ENCODE peak calls at places on chromosome 11, in ten cellular contexts. W is tibial nerve; U is stimulated activated CD8-positive, alpha-beta memory T cell treated with anti-CD3 and anti-CD28 coated beads, Interleukin-12 subunit alpha, Interleukin-12 subunit beta, amount 100 ng/mL, for 1 hour; V is effector memory CD4-positive, alpha-beta T cell; B is EH; E is Daoy; A is amygdala; P is stimulated activated CD4-positive, alpha-beta T cell treated with anti-CD3 and anti-CD28 coated beads, Interleukin-2, amount 100 ng/mL, for 48 hours; S is iPS-NIHi11; T is T-cell. F is an unnamed sample.

GRCh38 chr11:116421529-116422185 is 351.1 kb downstream of the BUD13 start:
- DNase-seq in W (no peak), U (no peak), V (no peak), B (no peak), E (no peak), A (no peak), P (no peak), S (no peak), T (no peak), F (no peak)

GRCh38 chr11:112177610-112178009 is 2.3 kb downstream of the BCO2 start:
- DNase-seq in W (no peak), U (no peak), V (no peak), B (no peak), E (no peak), A (no peak), P (no peak), S (no peak), T (no peak), F (no peak)

GRCh38 chr11:61474234-61474633 is 34.3 kb upstream of the LRRC10B start:
- DNase-seq in W (peak), U (no peak), V (no peak), B (no peak), E (no peak), A (no peak), P (no peak), S (no peak), T (no peak), F (no peak)

GRCh38 chr11:103907548-103908455 is 128.6 kb upstream of the DDI1 start:
- DNase-seq in W (no peak), U (no peak), V (no peak), B (peak), E (no peak), A (no peak), P (no peak), S (no peak), T (no peak), F (no peak)

GRCh38 chr11:35305670-35306382 is 113.5 kb downstream of the SLC1A2 start:
- DNase-seq in W (no peak), U (peak), V (peak), B (peak), E (peak), A (no peak), P (no peak), S (peak), T (peak), F (no peak)

GRCh38 chr11:11624926-11625325 is 3.1 kb upstream of the GALNT18 start:
- DNase-seq in W (no peak), U (no peak), V (no peak), B (no peak), E (no peak), A (no peak), P (no peak), S (no peak), T (no peak), F (no peak)

GRCh38 chr11:63831326-63831725 is 7.6 kb upstream of the MARK2 start:
- DNase-seq in W (no peak), U (no peak), V (no peak), B (no peak), E (no peak), A (no peak), P (no peak), S (no peak), T (no peak), F (no peak)

GRCh38 chr11:1922411-1923113 is 3.1 kb downstream of the TNNT3 start:
- DNase-seq in W (no peak), U (no peak), V (no peak), B (no peak), E (no peak), A (no peak), P (no peak), S (no peak), T (no peak), F (no peak)

GRCh38 chr11:46200537-46201281 is 76.8 kb upstream of the CREB3L1 start:
- DNase-seq in W (no peak), U (no peak), V (no peak), B (peak), E (peak), A (no peak), P (no peak), S (no peak), T (no peak), F (no peak)

GRCh38 chr11:31824791-31825452 is 13.8 kb upstream of the PAX6 start:
- DNase-seq in W (no peak), U (no peak), V (no peak), B (no peak), E (no peak), A (no peak), P (no peak), S (no peak), T (no peak), F (no peak)

GRCh38 chr11:110435780-110436717 is 6.3 kb downstream of the FDX1 start:
- DNase-seq in W (no peak), U (no peak), V (no peak), B (no peak), E (no peak), A (no peak), P (no peak), S (no peak), T (no peak), F (no peak)

GRCh38 chr11:69066122-69067112 is 17.7 kb downstream of the TPCN2 start:
- DNase-seq in W (no peak), U (no peak), V (no peak), B (no peak), E (no peak), A (no peak), P (no peak), S (no peak), T (no peak), F (no peak)

GRCh38 chr11:14974723-14975587 is 2.8 kb upstream of the CALCA start:
- DNase-seq in W (peak), U (peak), V (no peak), B (peak), E (peak), A (peak), P (peak), S (peak), T (peak), F (peak)

GRCh38 chr11:130785376-130786110 is 130.7 kb downstream of the SNX19 start:
- DNase-seq in W (no peak), U (no peak), V (no peak), B (peak), E (peak), A (no peak), P (no peak), S (peak), T (no peak), F (no peak)

GRCh38 chr11:66113132-66113856 is 43.2 kb downstream of the PACS1 start:
- DNase-seq in W (no peak), U (no peak), V (no peak), B (peak), E (peak), A (no peak), P (no peak), S (no peak), T (no peak), F (no peak)

GRCh38 chr11:7089328-7090251 is 792 bp downstream of the RBMXL2 start:
- DNase-seq in W (no peak), U (no peak), V (no peak), B (no peak), E (no peak), A (no peak), P (no peak), S (no peak), T (no peak), F (no peak)

GRCh38 chr11:35927730-35928129 is 16.1 kb upstream of the LDLRAD3 start:
- DNase-seq in W (peak), U (no peak), V (no peak), B (no peak), E (peak), A (no peak), P (no peak), S (no peak), T (no peak), F (no peak)

GRCh38 chr11:94786264-94787126 is 18.3 kb downstream of the AMOTL1 start:
- DNase-seq in W (no peak), U (no peak), V (no peak), B (peak), E (no peak), A (no peak), P (no peak), S (peak), T (no peak), F (no peak)

GRCh38 chr11:73372371-73372993 is 3.7 kb upstream of the RELT start:
- DNase-seq in W (no peak), U (no peak), V (no peak), B (peak), E (peak), A (no peak), P (no peak), S (peak), T (no peak), F (no peak)

GRCh38 chr11:81420668-81421550 is 1312.8 kb downstream of the FAM181B start:
- DNase-seq in W (no peak), U (no peak), V (no peak), B (no peak), E (no peak), A (no peak), P (no peak), S (peak), T (no peak), F (no peak)

GRCh38 chr11:5690216-5690615 is 626 bp downstream of the TRIM22 start:
- DNase-seq in W (peak), U (no peak), V (no peak), B (peak), E (no peak), A (no peak), P (no peak), S (no peak), T (no peak), F (no peak)

F was measured in progenitor cell of endocrine pancreas.